ENCODE peak calls at places on chromosomes 5 and 9, in five cellular contexts. U is breast epithelium, A is astrocyte, J is transverse colon, M is HCT116. O is an unnamed sample.

GRCh38 chr9:93460689-93461413 is 7.5 kb upstream of the FAM120AOS start:
- DNase-seq in U (no peak), A (no peak), J (no peak), M (no peak), O (no peak)

GRCh38 chr5:178120661-178121357 is 7.5 kb downstream of the N4BP3 start:
- DNase-seq in U (peak), A (peak), J (peak), M (no peak), O (peak)

GRCh38 chr9:137025120-137025966 is 2.7 kb downstream of the ABCA2 start:
- DNase-seq in U (peak), A (no peak), J (no peak), M (no peak), O (no peak)

GRCh38 chr5:178218237-178218636 is 13.9 kb downstream of the HNRNPAB start:
- DNase-seq in U (no peak), A (no peak), J (no peak), M (no peak), O (no peak)

GRCh38 chr5:7261049-7261448 is 134.9 kb upstream of the ADCY2 start:
- DNase-seq in U (no peak), A (peak), J (no peak), M (no peak), O (peak)

GRCh38 chr9:127876026-127876763 is 1.3 kb downstream of the AK1 start:
- DNase-seq in U (no peak), A (no peak), J (peak), M (no peak), O (no peak)

GRCh38 chr5:120297621-120298020 is 166.5 kb upstream of the PRR16 start:
- DNase-seq in U (no peak), A (peak), J (no peak), M (no peak), O (no peak)

GRCh38 chr5:66710557-66710956 is 114.4 kb downstream of the MAST4 start:
- DNase-seq in U (no peak), A (peak), J (no peak), M (no peak), O (no peak)

GRCh38 chr9:89356782-89357181 is 38.5 kb downstream of the SECISBP2 start:
- DNase-seq in U (no peak), A (no peak), J (no peak), M (no peak), O (no peak)

GRCh38 chr9:92726348-92726747 is 38.3 kb downstream of the BICD2 start:
- DNase-seq in U (no peak), A (no peak), J (no peak), M (no peak), O (no peak)

GRCh38 chr5:53820119-53820801 is 259.8 kb downstream of the NDUFS4 start:
- DNase-seq in U (no peak), A (no peak), J (no peak), M (no peak), O (no peak)

GRCh38 chr5:56829137-56829536 is 13.8 kb downstream of the MAP3K1 start:
- DNase-seq in U (no peak), A (peak), J (peak), M (peak), O (no peak)

GRCh38 chr5:77305921-77306320 is 95.4 kb downstream of the PDE8B start:
- DNase-seq in U (no peak), A (peak), J (no peak), M (no peak), O (no peak)

GRCh38 chr5:140840978-140841962 is at the start of gene PCDHA8:
- DNase-seq in U (no peak), A (no peak), J (no peak), M (peak), O (peak)

GRCh38 chr5:172569862-172570558 is 71.1 kb upstream of the NEURL1B start:
- DNase-seq in U (no peak), A (no peak), J (peak), M (no peak), O (no peak)

GRCh38 chr9:16335788-16336580 is 534.5 kb downstream of the BNC2 start:
- DNase-seq in U (peak), A (peak), J (peak), M (peak), O (peak)

GRCh38 chr5:66963559-66963971 is 233.0 kb downstream of the CD180 start:
- DNase-seq in U (no peak), A (peak), J (no peak), M (no peak), O (no peak)

GRCh38 chr5:74595143-74595915 is 45.2 kb downstream of the ENC1 start:
- DNase-seq in U (no peak), A (peak), J (no peak), M (peak), O (peak)

GRCh38 chr5:14908195-14908594 is 36.6 kb upstream of the ANKH start:
- DNase-seq in U (no peak), A (peak), J (no peak), M (no peak), O (peak)

GRCh38 chr9:89593776-89594427 is 10.9 kb upstream of the GADD45G start:
- DNase-seq in U (no peak), A (no peak), J (peak), M (no peak), O (peak)

GRCh38 chr5:134141346-134142050 is 27.0 kb downstream of the TCF7 start:
- DNase-seq in U (peak), A (no peak), J (no peak), M (no peak), O (no peak)

GRCh38 chr9:137630126-137630525 is 11.3 kb downstream of the EHMT1 start:
- DNase-seq in U (no peak), A (no peak), J (no peak), M (no peak), O (no peak)

GRCh38 chr5:110475529-110475928 is 250.9 kb downstream of the TMEM232 start:
- DNase-seq in U (no peak), A (no peak), J (no peak), M (no peak), O (no peak)

GRCh38 chr5:135154197-135154596 is 120.2 kb upstream of the PITX1 start:
- DNase-seq in U (no peak), A (no peak), J (no peak), M (no peak), O (no peak)

GRCh38 chr5:135153661-135154060 is 119.6 kb upstream of the PITX1 start:
- DNase-seq in U (no peak), A (no peak), J (no peak), M (no peak), O (no peak)

GRCh38 chr5:135155616-135156214 is 121.7 kb upstream of the PITX1 start:
- DNase-seq in U (no peak), A (no peak), J (no peak), M (no peak), O (no peak)

GRCh38 chr5:135156337-135156714 is 122.3 kb upstream of the PITX1 start:
- DNase-seq in U (no peak), A (no peak), J (no peak), M (no peak), O (no peak)

GRCh38 chr5:135154961-135155360 is 120.9 kb upstream of the PITX1 start:
- DNase-seq in U (no peak), A (no peak), J (no peak), M (no peak), O (no peak)
- H3K27ac ChIP-seq in U (no peak), A (no peak), J (no peak), M (no peak), O (no peak)

GRCh38 chr5:176410486-176411180 is 5.7 kb downstream of the CLTB start:
- DNase-seq in U (no peak), A (no peak), J (no peak), M (no peak), O (no peak)
- H3K27ac ChIP-seq in U (no peak), A (no peak), J (no peak), M (no peak), O (no peak)

DNA sequence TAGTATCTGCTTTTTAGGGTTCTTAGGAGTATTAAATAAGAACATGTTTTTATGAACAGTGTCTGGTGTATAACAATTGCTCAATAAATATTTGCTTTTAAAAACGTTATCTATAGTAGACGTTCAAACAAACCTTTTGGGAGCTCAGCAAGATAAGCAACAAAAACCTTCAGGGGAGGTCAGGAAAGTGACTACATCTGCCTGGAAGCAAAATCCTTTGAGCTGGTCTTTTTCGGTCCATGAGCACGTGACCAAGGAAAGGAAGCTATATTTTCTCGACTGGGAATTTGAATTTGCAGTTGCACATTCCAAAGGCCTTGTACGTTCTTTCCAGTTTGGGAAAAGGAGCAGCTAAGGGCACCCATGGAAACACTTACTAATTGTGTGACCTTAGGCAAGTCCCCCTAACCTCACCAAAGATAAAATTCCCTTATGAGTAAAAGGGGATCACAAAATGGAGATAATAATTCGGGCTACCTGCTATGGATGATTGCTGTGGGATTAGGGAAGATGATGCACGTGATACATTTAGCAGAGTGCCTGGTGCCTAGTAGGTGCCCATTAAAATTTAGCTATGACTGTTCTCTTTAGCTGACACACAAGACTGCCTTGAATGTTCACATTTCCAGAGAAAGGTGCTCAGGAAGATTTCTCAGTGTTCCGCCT is 45.4 kb downstream of the PTTG1 start:
- DNase-seq in U (no peak), A (no peak), J (no peak), M (no peak), O (no peak)
- H3K27ac ChIP-seq in U (peak), A (peak), J (peak), M (no peak), O (no peak)

DNA sequence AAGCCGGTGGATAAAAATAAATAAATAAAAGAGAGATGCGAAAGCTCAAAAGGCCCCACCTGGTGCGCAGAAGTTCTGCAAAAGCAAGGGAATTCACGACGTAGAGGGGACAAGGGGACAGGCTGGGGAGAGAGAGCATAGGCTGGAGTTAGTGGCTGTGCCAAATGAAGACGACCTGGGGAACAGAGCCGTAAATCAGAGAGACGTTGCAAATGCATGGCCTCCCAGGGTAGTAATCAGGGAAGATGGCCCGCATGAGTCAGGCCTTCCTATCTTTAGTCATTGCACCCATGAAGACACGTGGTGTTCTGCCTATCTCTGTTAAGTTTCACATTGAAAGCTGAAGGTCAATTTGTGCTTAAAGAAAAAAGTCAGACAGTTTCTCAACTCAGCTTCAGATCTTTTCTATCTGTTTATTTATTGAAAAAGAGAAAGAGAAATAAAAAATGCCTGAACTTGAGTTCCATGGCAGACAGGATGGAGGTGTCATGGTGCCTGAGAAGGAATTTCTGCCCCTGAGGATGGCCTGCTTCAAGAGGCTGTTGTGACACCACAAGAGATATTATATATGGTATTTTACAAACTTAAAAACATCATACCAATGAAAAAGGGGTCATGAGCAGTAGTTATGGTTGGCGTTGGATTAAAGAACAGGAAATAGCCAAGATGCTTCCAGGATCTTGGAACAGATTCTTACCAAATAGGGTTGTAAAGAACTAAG is 344.8 kb downstream of the GLIS3 start:
- DNase-seq in U (no peak), A (no peak), J (no peak), M (no peak), O (no peak)
- H3K27ac ChIP-seq in U (no peak), A (peak), J (no peak), M (no peak), O (no peak)

GRCh38 chr9:126147186-126147585 is 179.4 kb upstream of the MVB12B start:
- DNase-seq in U (no peak), A (no peak), J (no peak), M (no peak), O (no peak)
- H3K27ac ChIP-seq in U (no peak), A (no peak), J (no peak), M (no peak), O (no peak)

DNA sequence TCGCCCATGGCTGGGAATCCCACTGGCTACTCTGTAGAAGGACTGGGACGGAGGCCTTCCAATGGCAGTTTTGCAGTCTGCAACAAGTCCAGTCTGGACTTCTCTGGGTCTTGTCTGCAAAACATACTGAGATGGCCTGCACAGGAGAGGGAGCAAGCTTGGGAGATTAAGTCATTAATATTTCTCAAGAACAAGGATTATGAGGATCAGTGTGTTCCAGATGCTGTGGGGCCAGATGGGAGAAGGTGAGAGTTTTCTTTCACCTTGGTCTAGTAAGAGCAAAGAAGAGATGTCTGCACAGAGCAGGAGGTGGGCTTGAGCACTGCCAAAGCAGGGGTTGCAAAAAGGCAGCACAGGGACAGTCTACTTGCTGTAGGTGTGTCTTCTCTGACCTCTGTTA is at the start of gene PDE6A:
- DNase-seq in U (no peak), A (no peak), J (no peak), M (no peak), O (no peak)
- H3K27ac ChIP-seq in U (no peak), A (no peak), J (peak), M (no peak), O (peak)

DNA sequence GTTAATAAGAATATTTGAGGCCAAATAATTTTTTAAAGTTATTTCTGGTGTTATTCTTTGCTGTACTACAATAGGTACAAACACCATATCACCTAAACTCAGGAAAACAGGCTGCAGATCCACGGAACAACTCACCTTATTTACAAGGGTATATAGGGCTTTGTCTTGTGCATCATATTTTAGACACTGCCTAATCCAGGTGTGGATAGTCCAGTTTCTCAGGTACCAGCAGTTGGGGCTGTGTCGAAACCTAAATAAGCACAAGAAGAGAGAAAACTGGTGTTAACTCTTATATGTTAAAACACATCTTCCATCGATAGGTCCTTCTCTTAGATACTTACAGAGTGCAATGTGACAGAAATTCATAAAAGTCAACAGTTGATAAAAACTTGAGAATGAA is 82.2 kb downstream of the MRPS27 start:
- DNase-seq in U (no peak), A (no peak), J (no peak), M (no peak), O (no peak)
- H3K27ac ChIP-seq in U (no peak), A (no peak), J (no peak), M (no peak), O (no peak)

GRCh38 chr5:143824851-143825720 is 13.1 kb downstream of the HMHB1 start:
- DNase-seq in U (peak), A (peak), J (peak), M (peak), O (peak)

GRCh38 chr5:143833179-143833578 is 21.2 kb downstream of the HMHB1 start:
- DNase-seq in U (no peak), A (no peak), J (no peak), M (no peak), O (no peak)

GRCh38 chr5:143826909-143827514 is 15.1 kb downstream of the HMHB1 start:
- DNase-seq in U (no peak), A (peak), J (no peak), M (no peak), O (peak)

GRCh38 chr5:143828710-143829109 is 16.7 kb downstream of the HMHB1 start:
- DNase-seq in U (no peak), A (no peak), J (no peak), M (no peak), O (no peak)
- H3K27ac ChIP-seq in U (no peak), A (no peak), J (no peak), M (no peak), O (peak)